ENCODE peak calls at places on chromosome 1, in five cellular contexts. One of them, this sample, is unnamed.

GRCh38 chr1:2132222-2133038 is 62.1 kb downstream of the FAAP20 start:
- DNase-seq in CD8-positive, alpha-beta T cell: no peak
- DNase-seq in nephron progenitor cell: peak
- DNase-seq in progenitor cell of endocrine pancreas: no peak
- DNase-seq in choroid plexus epithelial cell: peak
- DNase-seq in this sample: no peak

GRCh38 chr1:175481126-175482071 is 262.0 kb downstream of the TNR start:
- DNase-seq in CD8-positive, alpha-beta T cell: no peak
- DNase-seq in nephron progenitor cell: no peak
- DNase-seq in progenitor cell of endocrine pancreas: no peak
- DNase-seq in choroid plexus epithelial cell: peak
- DNase-seq in this sample: no peak

GRCh38 chr1:72827285-72827684 is 544.9 kb upstream of the NEGR1 start:
- DNase-seq in CD8-positive, alpha-beta T cell: no peak
- DNase-seq in nephron progenitor cell: no peak
- DNase-seq in progenitor cell of endocrine pancreas: no peak
- DNase-seq in choroid plexus epithelial cell: peak
- DNase-seq in this sample: no peak

GRCh38 chr1:58432813-58433668 is 113.5 kb downstream of the OMA1 start:
- DNase-seq in CD8-positive, alpha-beta T cell: no peak
- DNase-seq in nephron progenitor cell: peak
- DNase-seq in progenitor cell of endocrine pancreas: no peak
- DNase-seq in choroid plexus epithelial cell: peak
- DNase-seq in this sample: no peak

GRCh38 chr1:235898126-235898525 is 31.4 kb upstream of the LYST start:
- DNase-seq in CD8-positive, alpha-beta T cell: no peak
- DNase-seq in nephron progenitor cell: no peak
- DNase-seq in progenitor cell of endocrine pancreas: no peak
- DNase-seq in choroid plexus epithelial cell: no peak
- DNase-seq in this sample: no peak

GRCh38 chr1:17104782-17105181 is 14.5 kb downstream of the PADI2 start:
- DNase-seq in CD8-positive, alpha-beta T cell: no peak
- DNase-seq in nephron progenitor cell: no peak
- DNase-seq in progenitor cell of endocrine pancreas: no peak
- DNase-seq in choroid plexus epithelial cell: no peak
- DNase-seq in this sample: no peak

GRCh38 chr1:228691926-228692325 is 43.4 kb upstream of the RHOU start:
- DNase-seq in CD8-positive, alpha-beta T cell: no peak
- DNase-seq in nephron progenitor cell: no peak
- DNase-seq in progenitor cell of endocrine pancreas: no peak
- DNase-seq in choroid plexus epithelial cell: peak
- DNase-seq in this sample: no peak

GRCh38 chr1:16926491-16927195 is 4.9 kb downstream of the CROCC start:
- DNase-seq in CD8-positive, alpha-beta T cell: no peak
- DNase-seq in nephron progenitor cell: peak
- DNase-seq in progenitor cell of endocrine pancreas: no peak
- DNase-seq in choroid plexus epithelial cell: peak
- DNase-seq in this sample: no peak

GRCh38 chr1:116360435-116361173 is 12.4 kb upstream of the ATP1A1 start:
- DNase-seq in CD8-positive, alpha-beta T cell: no peak
- DNase-seq in nephron progenitor cell: no peak
- DNase-seq in progenitor cell of endocrine pancreas: no peak
- DNase-seq in choroid plexus epithelial cell: peak
- DNase-seq in this sample: no peak

GRCh38 chr1:184792450-184792969 is 37.9 kb upstream of the EDEM3 start:
- DNase-seq in CD8-positive, alpha-beta T cell: no peak
- DNase-seq in nephron progenitor cell: no peak
- DNase-seq in progenitor cell of endocrine pancreas: no peak
- DNase-seq in choroid plexus epithelial cell: peak
- DNase-seq in this sample: no peak

GRCh38 chr1:65792671-65793358 is at the start of gene PDE4B:
- DNase-seq in CD8-positive, alpha-beta T cell: no peak
- DNase-seq in nephron progenitor cell: peak
- DNase-seq in progenitor cell of endocrine pancreas: peak
- DNase-seq in choroid plexus epithelial cell: peak
- DNase-seq in this sample: no peak

DNA sequence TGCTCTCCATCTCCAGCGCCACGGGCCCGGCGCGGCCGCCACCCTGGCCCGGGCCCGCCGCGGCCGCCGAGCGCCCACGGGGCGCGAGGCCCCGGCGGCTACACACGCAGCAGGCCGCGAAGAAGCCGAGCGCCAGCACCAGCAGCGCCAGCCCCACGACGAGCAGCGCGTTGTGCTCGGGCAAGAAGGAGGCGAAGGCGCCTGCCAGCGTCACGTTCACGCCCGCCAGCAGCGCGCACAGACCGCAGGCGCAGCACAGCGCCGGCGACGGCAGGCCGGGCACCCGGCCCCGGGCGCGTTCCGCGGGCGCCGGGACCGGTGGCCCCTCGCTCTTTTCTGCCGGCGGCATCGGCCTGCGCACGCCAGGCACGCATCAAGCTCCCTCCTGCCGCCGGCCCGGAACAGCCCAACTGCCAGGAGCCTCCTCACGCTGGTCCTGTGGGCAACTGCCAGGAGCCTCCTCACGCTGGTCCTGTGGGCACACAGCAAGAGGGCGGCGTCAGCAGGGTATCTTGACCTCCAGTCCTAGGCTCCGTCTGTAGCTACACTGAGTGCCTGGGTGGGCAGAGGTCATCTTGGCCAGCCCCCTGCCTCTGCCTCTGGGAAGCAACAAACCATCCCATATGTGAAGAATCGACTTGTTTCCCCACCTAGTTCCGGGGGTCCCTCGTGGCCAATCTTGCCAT is 18.1 kb downstream of the KNCN start:
- DNase-seq in CD8-positive, alpha-beta T cell: peak
- DNase-seq in nephron progenitor cell: peak
- DNase-seq in progenitor cell of endocrine pancreas: no peak
- DNase-seq in choroid plexus epithelial cell: peak
- DNase-seq in this sample: no peak
- TF ChIP-seq CTCF in CD8-positive, alpha-beta T cell: no peak
- TF ChIP-seq CTCF in nephron progenitor cell: no peak
- TF ChIP-seq CTCF in progenitor cell of endocrine pancreas: no peak
- TF ChIP-seq CTCF in choroid plexus epithelial cell: no peak
- TF ChIP-seq CTCF in this sample: no peak

DNA sequence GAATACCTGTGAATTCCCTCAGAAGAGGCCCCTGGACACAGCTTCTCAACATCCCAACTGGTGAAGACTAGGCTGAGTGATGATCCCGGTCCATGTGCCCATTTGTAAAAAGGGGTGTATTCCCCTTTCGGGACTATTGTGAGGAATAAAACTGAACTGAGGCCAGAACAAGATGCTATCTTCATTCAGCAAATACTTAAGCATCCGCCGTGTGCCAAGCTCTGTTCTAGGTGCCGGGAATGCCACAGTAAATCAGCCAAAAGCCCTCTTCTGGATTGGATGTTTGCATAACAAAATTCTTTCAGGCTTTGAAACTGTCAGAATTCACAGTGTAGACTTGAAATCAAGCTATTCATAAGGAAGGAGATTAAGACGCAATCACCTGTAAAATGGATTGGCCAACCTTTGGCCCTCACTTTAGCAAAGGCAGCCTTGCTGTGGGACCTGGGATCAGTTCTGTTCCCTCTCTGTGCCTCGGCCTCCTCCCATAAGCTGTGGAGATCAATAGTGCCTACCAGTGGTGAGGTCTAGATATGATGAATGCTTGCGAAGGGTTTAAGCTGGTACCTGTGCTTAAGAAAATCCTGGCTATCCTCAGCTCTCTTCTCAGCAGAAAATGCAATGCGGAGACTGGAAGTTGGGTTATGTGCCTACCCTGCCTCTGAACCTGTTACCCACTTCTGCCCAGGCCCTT is 1.8 kb downstream of the ALPL start:
- DNase-seq in CD8-positive, alpha-beta T cell: no peak
- DNase-seq in nephron progenitor cell: no peak
- DNase-seq in progenitor cell of endocrine pancreas: no peak
- DNase-seq in choroid plexus epithelial cell: no peak
- DNase-seq in this sample: no peak
- TF ChIP-seq CTCF in CD8-positive, alpha-beta T cell: no peak
- TF ChIP-seq CTCF in nephron progenitor cell: no peak
- TF ChIP-seq CTCF in progenitor cell of endocrine pancreas: peak
- TF ChIP-seq CTCF in choroid plexus epithelial cell: peak
- TF ChIP-seq CTCF in this sample: no peak

GRCh38 chr1:223374064-223374610 is 10.2 kb upstream of the SUSD4 start:
- DNase-seq in CD8-positive, alpha-beta T cell: no peak
- DNase-seq in nephron progenitor cell: no peak
- DNase-seq in progenitor cell of endocrine pancreas: no peak
- DNase-seq in choroid plexus epithelial cell: no peak
- DNase-seq in this sample: no peak
- TF ChIP-seq CTCF in CD8-positive, alpha-beta T cell: no peak
- TF ChIP-seq CTCF in nephron progenitor cell: no peak
- TF ChIP-seq CTCF in progenitor cell of endocrine pancreas: no peak
- TF ChIP-seq CTCF in choroid plexus epithelial cell: no peak
- TF ChIP-seq CTCF in this sample: no peak

GRCh38 chr1:24086466-24086865 is 25.5 kb downstream of the MYOM3 start:
- DNase-seq in CD8-positive, alpha-beta T cell: no peak
- DNase-seq in nephron progenitor cell: no peak
- DNase-seq in progenitor cell of endocrine pancreas: no peak
- DNase-seq in choroid plexus epithelial cell: no peak
- DNase-seq in this sample: no peak
- TF ChIP-seq CTCF in CD8-positive, alpha-beta T cell: no peak
- TF ChIP-seq CTCF in nephron progenitor cell: no peak
- TF ChIP-seq CTCF in progenitor cell of endocrine pancreas: no peak
- TF ChIP-seq CTCF in choroid plexus epithelial cell: no peak
- TF ChIP-seq CTCF in this sample: no peak

GRCh38 chr1:240171907-240172306 is 80.2 kb downstream of the FMN2 start:
- DNase-seq in CD8-positive, alpha-beta T cell: no peak
- DNase-seq in nephron progenitor cell: no peak
- DNase-seq in progenitor cell of endocrine pancreas: no peak
- DNase-seq in choroid plexus epithelial cell: no peak
- DNase-seq in this sample: no peak

GRCh38 chr1:240170806-240171205 is 79.1 kb downstream of the FMN2 start:
- DNase-seq in CD8-positive, alpha-beta T cell: no peak
- DNase-seq in nephron progenitor cell: no peak
- DNase-seq in progenitor cell of endocrine pancreas: no peak
- DNase-seq in choroid plexus epithelial cell: no peak
- DNase-seq in this sample: no peak

GRCh38 chr1:240164742-240165141 is 73.1 kb downstream of the FMN2 start:
- DNase-seq in CD8-positive, alpha-beta T cell: no peak
- DNase-seq in nephron progenitor cell: no peak
- DNase-seq in progenitor cell of endocrine pancreas: no peak
- DNase-seq in choroid plexus epithelial cell: no peak
- DNase-seq in this sample: no peak

GRCh38 chr1:240170245-240170644 is 78.6 kb downstream of the FMN2 start:
- DNase-seq in CD8-positive, alpha-beta T cell: no peak
- DNase-seq in nephron progenitor cell: no peak
- DNase-seq in progenitor cell of endocrine pancreas: no peak
- DNase-seq in choroid plexus epithelial cell: no peak
- DNase-seq in this sample: no peak

DNA sequence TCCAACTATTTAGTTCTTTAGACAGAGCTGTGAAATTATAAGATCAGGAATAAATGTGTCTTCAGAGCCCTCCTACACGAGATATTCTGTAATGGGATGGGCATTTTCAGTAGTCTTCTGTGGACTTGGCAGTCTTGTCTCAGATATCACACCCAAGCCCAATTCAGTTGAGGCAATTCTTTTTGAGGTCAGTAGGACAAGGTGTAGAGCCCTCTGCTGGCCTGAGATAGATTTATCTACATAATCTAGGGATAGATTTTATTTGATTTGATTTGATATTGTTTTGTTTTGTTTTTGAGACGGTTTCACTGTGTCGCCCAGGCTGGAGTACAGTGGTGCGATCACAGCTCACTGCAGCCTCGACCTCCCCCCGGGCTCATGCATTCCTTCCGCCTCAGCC is 77.5 kb downstream of the FMN2 start:
- DNase-seq in CD8-positive, alpha-beta T cell: no peak
- DNase-seq in nephron progenitor cell: no peak
- DNase-seq in progenitor cell of endocrine pancreas: no peak
- DNase-seq in choroid plexus epithelial cell: peak
- DNase-seq in this sample: no peak
- TF ChIP-seq CTCF in CD8-positive, alpha-beta T cell: no peak
- TF ChIP-seq CTCF in nephron progenitor cell: no peak
- TF ChIP-seq CTCF in progenitor cell of endocrine pancreas: no peak
- TF ChIP-seq CTCF in choroid plexus epithelial cell: peak
- TF ChIP-seq CTCF in this sample: peak

GRCh38 chr1:45230537-45230936 is 24.1 kb upstream of the ZSWIM5 start:
- DNase-seq in CD8-positive, alpha-beta T cell: no peak
- DNase-seq in nephron progenitor cell: no peak
- DNase-seq in progenitor cell of endocrine pancreas: no peak
- DNase-seq in choroid plexus epithelial cell: no peak
- DNase-seq in this sample: no peak
- TF ChIP-seq CTCF in CD8-positive, alpha-beta T cell: no peak
- TF ChIP-seq CTCF in nephron progenitor cell: no peak
- TF ChIP-seq CTCF in progenitor cell of endocrine pancreas: no peak
- TF ChIP-seq CTCF in choroid plexus epithelial cell: no peak
- TF ChIP-seq CTCF in this sample: no peak

GRCh38 chr1:20242890-20243479 is 47.7 kb upstream of the VWA5B1 start:
- DNase-seq in CD8-positive, alpha-beta T cell: no peak
- DNase-seq in nephron progenitor cell: no peak
- DNase-seq in progenitor cell of endocrine pancreas: no peak
- DNase-seq in choroid plexus epithelial cell: no peak
- DNase-seq in this sample: no peak
- TF ChIP-seq CTCF in CD8-positive, alpha-beta T cell: no peak
- TF ChIP-seq CTCF in nephron progenitor cell: no peak
- TF ChIP-seq CTCF in progenitor cell of endocrine pancreas: no peak
- TF ChIP-seq CTCF in choroid plexus epithelial cell: no peak
- TF ChIP-seq CTCF in this sample: no peak

This sample was measured in D721Med.